ENCODE peak calls at places on chromosomes 3 and 15, in seven cellular contexts. X, O, W, A, H, G and M are unnamed samples.
A peak's percentile ranks its signal among the peaks of the same experiment; 100 is the strongest.

GRCh38 chr3:106114848-106115247 is 246.0 kb upstream of the CBLB start:
- DNase-seq in X (no peak), O (no peak), W (no peak), A (no peak), H (no peak), G (no peak), M (no peak)

GRCh38 chr3:12139111-12139511 is 19.6 kb downstream of the TIMP4 start:
- DNase-seq in X (peak; percentile 40), O (peak; percentile 23), W (no peak), A (peak; percentile 22), H (peak; percentile 32), G (no peak), M (peak; percentile 78)

GRCh38 chr15:25066708-25067107 is 111.9 kb downstream of the SNRPN start:
- DNase-seq in X (no peak), O (no peak), W (no peak), A (no peak), H (no peak), G (no peak), M (no peak)

GRCh38 chr3:150348500-150348899 is 59.6 kb upstream of the TSC22D2 start:
- DNase-seq in X (peak; percentile 18), O (no peak), W (no peak), A (peak; percentile 24), H (peak; percentile 39), G (no peak), M (no peak)

GRCh38 chr3:11847035-11847394 is 330 bp upstream of the TAMM41 start:
- DNase-seq in X (no peak), O (no peak), W (no peak), A (no peak), H (no peak), G (no peak), M (no peak)

GRCh38 chr3:10928396-10928960 is 64.1 kb upstream of the SLC6A1 start:
- DNase-seq in X (no peak), O (no peak), W (peak; percentile 34), A (no peak), H (no peak), G (no peak), M (no peak)

GRCh38 chr3:99866167-99866810 is 48.6 kb downstream of the CMSS1 start:
- DNase-seq in X (peak; percentile 18), O (no peak), W (no peak), A (no peak), H (no peak), G (no peak), M (peak; percentile 51)

GRCh38 chr3:196754215-196754937 is 14.7 kb downstream of the PAK2 start:
- DNase-seq in X (no peak), O (no peak), W (no peak), A (no peak), H (no peak), G (no peak), M (no peak)

GRCh38 chr15:60656491-60657284 is 177.7 kb upstream of the ICE2 start:
- DNase-seq in X (no peak), O (no peak), W (no peak), A (no peak), H (no peak), G (no peak), M (no peak)

GRCh38 chr3:125240496-125240895 is 27.9 kb upstream of the SLC12A8 start:
- DNase-seq in X (no peak), O (no peak), W (no peak), A (no peak), H (no peak), G (no peak), M (peak; percentile 44)

GRCh38 chr3:155032918-155033317 is 47.2 kb upstream of the MME start:
- DNase-seq in X (no peak), O (no peak), W (no peak), A (no peak), H (no peak), G (no peak), M (peak; percentile 7)

GRCh38 chr3:106198828-106199194 is 330.0 kb upstream of the CBLB start:
- DNase-seq in X (no peak), O (no peak), W (no peak), A (no peak), H (peak; percentile 92), G (no peak), M (no peak)

GRCh38 chr15:68503791-68504720 is 72.1 kb upstream of the ITGA11 start:
- DNase-seq in X (no peak), O (no peak), W (peak; percentile 48), A (no peak), H (no peak), G (no peak), M (no peak)

GRCh38 chr15:66936115-66936863 is 129.1 kb upstream of the SMAD3 start:
- DNase-seq in X (no peak), O (no peak), W (peak; percentile 62), A (peak; percentile 13), H (peak; percentile 64), G (no peak), M (no peak)

GRCh38 chr15:98684441-98684840 is 36.1 kb downstream of the IGF1R start:
- DNase-seq in X (no peak), O (no peak), W (no peak), A (no peak), H (peak; percentile 74), G (no peak), M (peak; percentile 79)

GRCh38 chr3:52780298-52780585 is 2.8 kb downstream of the ITIH1 start:
- DNase-seq in X (no peak), O (no peak), W (no peak), A (no peak), H (no peak), G (no peak), M (no peak)

GRCh38 chr3:129052675-129053074 is 7.9 kb upstream of the GP9 start:
- DNase-seq in X (no peak), O (no peak), W (peak; percentile 76), A (no peak), H (no peak), G (no peak), M (no peak)

GRCh38 chr3:147619925-147620580 is 210.9 kb downstream of the ZIC1 start:
- DNase-seq in X (no peak), O (no peak), W (no peak), A (no peak), H (no peak), G (no peak), M (no peak)

GRCh38 chr3:66923991-66924390 is 74.1 kb upstream of the KBTBD8 start:
- DNase-seq in X (no peak), O (no peak), W (no peak), A (no peak), H (no peak), G (no peak), M (no peak)

GRCh38 chr3:124078978-124079911 is 87.3 kb upstream of the ROPN1 start:
- DNase-seq in X (peak; percentile 37), O (no peak), W (no peak), A (peak; percentile 21), H (no peak), G (no peak), M (peak; percentile 31)

GRCh38 chr3:141500397-141500796 is 13.6 kb downstream of the RASA2 start:
- DNase-seq in X (no peak), O (no peak), W (no peak), A (no peak), H (no peak), G (no peak), M (no peak)

GRCh38 chr15:64775551-64776401 is at the start of gene RBPMS2:
- DNase-seq in X (no peak), O (no peak), W (no peak), A (no peak), H (no peak), G (peak; percentile 68), M (peak; percentile 15)

GRCh38 chr3:132867956-132868355 is 145.7 kb upstream of the NPHP3 start:
- DNase-seq in X (no peak), O (no peak), W (no peak), A (no peak), H (no peak), G (no peak), M (peak; percentile 4)

GRCh38 chr3:12947504-12948369 is 106.4 kb upstream of the RPL32 start:
- DNase-seq in X (no peak), O (peak; percentile 40), W (no peak), A (peak; percentile 71), H (peak; percentile 42), G (no peak), M (peak; percentile 23)

GRCh38 chr3:152444029-152444641 is 175.4 kb downstream of the MBNL1 start:
- DNase-seq in X (peak; percentile 67), O (no peak), W (no peak), A (no peak), H (peak; percentile 40), G (peak; percentile 17), M (peak; percentile 69)

GRCh38 chr3:195407511-195408409 is 35.1 kb downstream of the ACAP2 start:
- DNase-seq in X (peak; percentile 41), O (no peak), W (no peak), A (no peak), H (no peak), G (peak; percentile 21), M (peak; percentile 15)

GRCh38 chr3:23136054-23136453 is 67.1 kb upstream of the UBE2E2 start:
- DNase-seq in X (no peak), O (no peak), W (no peak), A (no peak), H (no peak), G (no peak), M (no peak)

GRCh38 chr15:91278956-91279355 is 178.9 kb downstream of the SV2B start:
- DNase-seq in X (no peak), O (no peak), W (no peak), A (no peak), H (no peak), G (no peak), M (no peak)

GRCh38 chr3:40719660-40720287 is 195.0 kb downstream of the ZNF621 start:
- DNase-seq in X (peak; percentile 9), O (no peak), W (no peak), A (peak; percentile 31), H (no peak), G (no peak), M (peak; percentile 16)

GRCh38 chr3:144185291-144185690 is 213.7 kb downstream of the DIPK2A start:
- DNase-seq in X (no peak), O (no peak), W (no peak), A (no peak), H (no peak), G (no peak), M (no peak)
- TF ChIP-seq CTCF in X (no peak), O (no peak), W (no peak), A (no peak), H (no peak), G (no peak), M (no peak)

GRCh38 chr3:15427182-15427880 is at the start of the genes EAF1 and METTL6:
- DNase-seq in X (peak; percentile 88), O (peak; percentile 45), W (peak; percentile 87), A (peak; percentile 80), H (no peak), G (peak; percentile 92), M (peak; percentile 86)
- TF ChIP-seq CTCF in X (peak; percentile 11), O (no peak), W (peak; percentile 31), A (no peak), H (peak; percentile 15), G (no peak), M (no peak)

DNA sequence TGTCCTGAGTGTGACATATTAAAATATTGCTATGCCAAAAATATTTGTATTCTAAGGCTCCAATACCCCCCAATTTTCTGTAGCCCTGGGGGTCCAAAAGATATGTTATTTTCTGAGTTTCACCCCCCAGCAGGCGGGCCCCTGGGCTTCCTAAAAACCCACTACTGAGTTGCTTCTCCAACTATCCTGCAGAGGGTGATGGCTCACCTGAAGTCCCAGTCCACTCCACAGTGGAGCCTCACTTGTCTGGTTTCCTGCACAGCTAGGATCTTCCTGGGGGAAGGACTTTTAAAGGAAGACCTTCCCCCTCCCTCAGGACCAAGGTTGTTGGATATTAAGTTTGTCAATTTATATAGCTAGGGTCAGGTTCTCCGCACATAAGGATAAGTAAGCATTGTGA is 1181.4 kb downstream of the ROBO2 start:
- DNase-seq in X (no peak), O (no peak), W (no peak), A (no peak), H (no peak), G (no peak), M (no peak)
- TF ChIP-seq CTCF in X (no peak), O (no peak), W (no peak), A (no peak), H (no peak), G (no peak), M (no peak)

GRCh38 chr3:71022552-71023335 is 560.8 kb downstream of the FOXP1 start:
- DNase-seq in X (no peak), O (no peak), W (no peak), A (peak; percentile 16), H (no peak), G (no peak), M (no peak)
- TF ChIP-seq CTCF in X (no peak), O (no peak), W (no peak), A (no peak), H (no peak), G (no peak), M (no peak)